ENCODE peak calls at places on chromosomes 7 and 10, in four cellular contexts. E is HFF-Myc, H is cardiac fibroblast, S is psoas muscle. I is an unnamed sample.

GRCh38 chr7:101820703-101821102 is 3.3 kb downstream of the CUX1 start:
- DNase-seq in S (no peak), H (no peak), E (peak), I (no peak)

GRCh38 chr10:74282151-74282852 is 131.3 kb downstream of the ADK start:
- DNase-seq in H (peak), E (peak), S (no peak), I (peak)

GRCh38 chr7:154646126-154647013 is 356.6 kb downstream of the PAXIP1 start:
- DNase-seq in H (no peak), E (no peak), S (no peak), I (no peak)

GRCh38 chr10:131173484-131174210 is 137.9 kb downstream of the TCERG1L start:
- DNase-seq in H (no peak), S (no peak), E (no peak), I (no peak)

GRCh38 chr7:15778191-15778590 is 91.7 kb upstream of the MEOX2 start:
- DNase-seq in S (no peak), H (no peak), E (no peak), I (no peak)

GRCh38 chr7:65216469-65216868 is 157.2 kb upstream of the ZNF92 start:
- DNase-seq in S (no peak), H (peak), E (peak), I (no peak)

GRCh38 chr7:108434030-108434429 is 22.2 kb downstream of the NRCAM start:
- DNase-seq in E (no peak), S (no peak), H (no peak), I (no peak)

GRCh38 chr10:43855667-43856210 is 207.1 kb upstream of the ZNF32 start:
- DNase-seq in H (peak), S (no peak), E (no peak), I (no peak)

GRCh38 chr7:14630048-14630447 is 272.5 kb downstream of the DGKB start:
- DNase-seq in S (no peak), H (no peak), E (no peak), I (no peak)

DNA sequence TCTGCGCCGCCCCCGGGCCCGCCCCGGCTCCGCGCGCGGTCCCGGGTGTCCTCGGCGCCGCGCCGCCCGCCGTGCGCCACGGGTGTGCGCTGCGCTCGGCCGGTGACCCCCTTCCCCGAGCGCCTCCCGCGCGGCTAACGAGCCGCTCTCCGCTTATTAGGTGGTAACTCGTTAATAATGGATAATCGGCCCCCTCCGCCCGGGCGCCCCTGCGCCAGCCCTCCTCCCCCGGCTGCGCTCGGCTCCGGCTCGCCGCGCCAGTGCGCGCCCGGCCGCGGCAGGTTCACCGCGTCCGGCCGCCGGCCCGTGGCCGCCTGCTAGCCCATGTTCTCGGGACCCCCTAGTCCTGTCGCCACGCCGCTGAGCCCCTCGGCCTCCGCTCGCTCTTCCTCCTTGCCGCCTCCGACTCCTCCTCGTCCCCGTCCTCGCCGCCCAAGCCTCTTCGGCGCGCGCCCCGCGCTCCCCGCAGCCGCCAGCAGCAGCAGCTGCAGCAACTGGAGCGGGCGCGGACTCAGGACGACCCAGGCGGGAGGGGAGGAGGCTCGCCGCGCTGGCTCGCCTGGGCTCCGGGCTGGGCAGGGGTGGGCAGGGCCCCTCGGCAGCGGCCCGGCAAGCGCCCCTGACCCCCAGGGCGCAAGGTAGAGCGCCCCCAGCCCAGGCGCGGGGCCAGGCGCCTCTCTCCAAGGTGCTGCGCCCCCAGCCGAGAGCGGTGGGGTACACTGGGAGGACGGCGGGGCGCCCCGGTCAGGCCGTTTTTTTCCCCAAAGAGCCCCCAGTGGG is 568 bp upstream of the KCNMA1 start:
- DNase-seq in E (no peak), H (peak), S (peak), I (no peak)
- H3K4me3 ChIP-seq in E (peak), H (peak), S (peak), I (peak)

DNA sequence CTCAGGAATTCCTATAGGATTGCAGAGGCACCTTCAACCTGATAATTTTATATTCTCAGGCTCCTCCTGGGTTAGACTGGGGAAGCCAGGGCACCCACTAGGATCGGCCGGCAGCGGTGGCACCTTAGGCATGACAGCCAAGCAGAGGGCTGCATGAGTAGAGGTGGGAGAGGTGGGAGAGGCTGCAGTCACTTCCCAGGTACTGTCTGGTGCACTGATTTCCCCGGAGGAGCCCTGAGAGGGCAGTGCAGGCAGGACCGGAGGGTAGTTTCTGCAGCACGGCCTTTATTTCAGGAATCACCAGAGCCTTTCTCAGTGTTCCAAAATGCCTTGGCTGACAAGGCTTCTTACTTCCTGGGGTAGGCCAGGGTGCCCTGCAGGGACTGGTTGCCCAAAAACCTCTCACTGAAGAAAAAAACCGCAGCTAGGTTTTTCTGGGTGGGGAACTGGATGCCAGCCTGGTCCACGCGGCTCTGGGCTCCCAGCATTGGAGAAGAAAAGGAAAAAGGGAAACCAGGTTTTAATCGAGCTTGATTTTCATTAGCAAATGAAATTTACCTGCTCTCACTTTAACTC is 3.6 kb upstream of the HOXA13 start:
- DNase-seq in E (no peak), H (no peak), S (no peak), I (no peak)
- H3K4me3 ChIP-seq in E (peak), H (no peak), S (no peak), I (no peak)

DNA sequence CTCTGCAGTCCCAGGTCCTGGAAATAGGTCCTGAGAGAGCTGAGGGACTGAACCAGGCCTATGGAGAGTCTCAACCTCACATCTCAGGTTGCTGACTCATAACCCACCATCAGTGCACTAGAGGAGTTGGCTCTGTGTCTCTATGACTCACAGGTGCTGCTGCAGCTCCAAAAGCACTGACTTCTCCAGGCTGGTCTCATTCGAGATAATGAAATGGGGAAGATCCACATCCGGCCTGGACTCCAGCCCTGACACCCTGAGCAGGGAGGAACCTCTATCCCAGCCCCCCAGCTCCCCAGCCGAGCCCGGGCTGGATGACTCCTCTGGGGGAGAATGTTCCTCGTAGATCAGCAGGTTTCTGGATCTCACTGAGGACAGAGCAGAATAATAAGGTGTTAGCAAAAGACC is 35.5 kb upstream of the DGKI start:
- DNase-seq in E (peak), H (peak), S (peak), I (peak)
- H3K4me3 ChIP-seq in E (no peak), H (no peak), S (no peak), I (no peak)

DNA sequence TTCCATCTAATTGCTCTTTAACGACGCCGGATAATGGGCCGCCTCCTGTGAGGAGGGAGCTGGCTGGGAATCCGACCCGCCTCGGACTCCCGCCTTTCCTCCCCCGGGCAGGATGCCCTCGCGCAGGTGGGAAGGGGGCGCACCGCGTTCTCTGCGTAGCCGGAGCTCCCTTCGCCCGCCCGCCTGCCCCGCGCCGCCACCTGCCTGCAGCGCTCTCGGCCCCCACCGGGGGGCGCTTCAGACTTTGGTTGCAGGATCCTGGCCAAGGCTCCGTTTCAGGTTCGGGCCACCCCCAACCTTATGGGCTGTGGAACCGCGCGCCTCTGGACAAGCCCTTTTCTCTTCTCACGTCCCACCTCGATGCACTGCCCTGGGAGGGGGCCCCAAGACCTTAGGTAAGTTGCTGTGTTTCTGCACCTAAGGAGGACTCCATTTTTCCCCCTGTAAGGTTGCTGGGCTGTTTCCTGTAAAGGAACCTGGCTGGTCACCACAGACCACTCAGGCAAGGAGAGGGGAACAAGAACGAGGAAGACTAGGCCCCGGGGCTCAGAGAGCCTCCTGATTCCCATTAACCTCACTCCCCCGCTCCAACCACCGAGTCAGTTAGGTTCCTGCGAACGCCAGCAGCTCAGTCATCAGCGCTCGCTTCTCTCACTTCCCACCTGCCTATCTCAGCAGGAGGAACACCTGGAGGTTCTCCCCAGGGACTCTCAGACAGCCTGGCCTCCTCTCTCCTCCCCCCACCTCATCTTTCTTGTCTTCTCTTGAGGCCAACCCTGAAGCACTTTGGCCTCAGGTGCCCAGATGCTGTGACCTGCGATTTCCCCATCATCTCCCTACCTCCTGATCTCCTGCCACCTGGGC is 11.4 kb upstream of the KAZALD1 start:
- DNase-seq in S (peak), H (peak), E (no peak), I (no peak)
- H3K4me3 ChIP-seq in S (peak), H (peak), E (no peak), I (peak)

GRCh38 chr10:8060010-8060703 is 5.7 kb downstream of the GATA3 start:
- DNase-seq in S (no peak), E (peak), H (no peak), I (no peak)
- H3K4me3 ChIP-seq in S (peak), E (no peak), H (no peak), I (no peak)

I was measured in AG04449.